ENCODE peak calls at places on chromosome 11, in four cellular contexts. L is PC-9, G is HepG2, Z is endothelial cell of umbilical vein. B is an unnamed sample.

GRCh38 chr11:1619449-1619848 is 2.5 kb downstream of the KRTAP5-4 start:
- DNase-seq in L (no peak), Z (no peak), G (no peak), B (no peak)

GRCh38 chr11:4433852-4434251 is 15.2 kb upstream of the OR52K2 start:
- DNase-seq in L (no peak), G (no peak), Z (no peak), B (no peak)

GRCh38 chr11:76293189-76293631 is 86.9 kb upstream of the WNT11 start:
- DNase-seq in L (no peak), Z (no peak), G (no peak), B (no peak)

GRCh38 chr11:92473736-92474135 is 249.1 kb downstream of the FAT3 start:
- DNase-seq in L (no peak), Z (no peak), G (no peak), B (no peak)

GRCh38 chr11:119758291-119758690 is 29.3 kb upstream of the NECTIN1 start:
- DNase-seq in G (no peak), L (no peak), Z (no peak), B (no peak)

GRCh38 chr11:10349806-10350205 is 44.9 kb downstream of the ADM start:
- DNase-seq in Z (no peak), G (no peak), L (no peak), B (no peak)

GRCh38 chr11:60764879-60765278 is 8.2 kb downstream of the MS4A15 start:
- DNase-seq in G (no peak), L (no peak), Z (no peak), B (no peak)

GRCh38 chr11:70744396-70745185 is 346.3 kb downstream of the CTTN start:
- DNase-seq in Z (no peak), L (no peak), G (no peak), B (no peak)

GRCh38 chr11:126024143-126024542 is 38.5 kb downstream of the CDON start:
- DNase-seq in Z (no peak), G (no peak), L (no peak), B (no peak)

GRCh38 chr11:57792060-57792541 is 30.5 kb downstream of the CTNND1 start:
- DNase-seq in G (no peak), L (peak), Z (peak), B (no peak)

GRCh38 chr11:31804439-31805036 is 6.6 kb downstream of the PAX6 start:
- DNase-seq in G (no peak), L (no peak), Z (no peak), B (peak)

GRCh38 chr11:64100345-64100744 is 64.6 kb downstream of the FLRT1 start:
- DNase-seq in L (no peak), G (no peak), Z (no peak), B (no peak)

GRCh38 chr11:103731681-103732080 is 304.8 kb upstream of the DDI1 start:
- DNase-seq in Z (no peak), G (no peak), L (peak), B (no peak)

GRCh38 chr11:62077136-62077535 is 46.7 kb upstream of the INCENP start:
- DNase-seq in G (no peak), L (no peak), Z (no peak), B (no peak)

GRCh38 chr11:62081378-62082291 is 42.2 kb upstream of the INCENP start:
- DNase-seq in Z (peak), G (peak), L (peak), B (peak)

GRCh38 chr11:62087694-62088093 is 36.1 kb upstream of the INCENP start:
- DNase-seq in G (no peak), L (no peak), Z (no peak), B (no peak)

DNA sequence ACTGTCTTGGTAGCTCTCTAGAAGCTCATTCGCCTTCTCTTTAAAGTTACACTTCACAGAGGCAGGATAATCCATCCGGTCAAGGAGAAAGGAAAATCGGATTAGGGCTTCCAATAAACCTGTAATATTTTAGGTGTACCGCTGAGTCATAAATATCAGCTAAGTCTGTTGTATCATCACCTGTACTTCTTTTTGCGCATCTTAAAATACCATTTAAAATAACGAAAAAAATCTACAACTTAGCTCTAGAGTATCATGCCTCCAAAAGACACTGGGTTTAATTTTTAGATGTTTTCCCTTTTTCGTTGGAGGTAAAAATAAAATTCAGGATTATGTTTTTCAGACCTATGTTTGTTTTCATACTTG is 41.5 kb upstream of the INCENP start:
- DNase-seq in Z (no peak), L (no peak), G (no peak), B (no peak)
- TF ChIP-seq CTCF in Z (no peak), L (peak), G (no peak), B (no peak)

DNA sequence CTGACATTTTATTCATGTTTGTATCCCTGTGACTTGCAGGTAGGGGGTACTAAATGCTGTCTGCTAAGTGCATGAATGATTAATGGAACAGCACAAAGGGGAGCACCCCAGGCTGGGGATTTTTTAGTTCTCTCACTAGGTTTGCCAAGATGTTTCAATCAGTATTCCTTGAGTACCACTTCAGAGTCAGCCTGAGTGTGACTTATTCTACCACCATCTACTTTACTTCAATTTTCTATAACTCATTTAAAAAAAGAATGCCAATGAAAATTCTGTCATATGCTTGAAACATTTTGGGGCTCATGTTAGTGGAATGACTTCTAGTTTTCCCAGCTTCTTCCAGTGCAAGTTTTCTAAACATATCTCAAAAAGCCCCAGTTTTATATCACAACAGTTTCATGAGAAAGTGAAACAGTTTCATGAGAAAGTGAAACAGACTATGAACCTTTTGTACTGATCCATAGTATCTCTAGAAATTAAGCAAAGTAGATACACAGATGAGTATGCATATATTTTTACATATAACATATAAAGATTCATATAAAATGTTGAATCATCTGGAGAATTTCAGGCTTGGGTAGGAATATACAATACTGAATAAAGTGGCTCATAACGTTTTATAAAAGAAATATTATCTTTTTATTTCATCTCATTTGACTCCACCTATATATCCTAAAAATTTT is 252.4 kb downstream of the GRM5 start:
- DNase-seq in Z (no peak), G (no peak), L (no peak), B (peak)
- TF ChIP-seq EZH2 in Z (no peak), G (no peak), L (no peak), B (no peak)

DNA sequence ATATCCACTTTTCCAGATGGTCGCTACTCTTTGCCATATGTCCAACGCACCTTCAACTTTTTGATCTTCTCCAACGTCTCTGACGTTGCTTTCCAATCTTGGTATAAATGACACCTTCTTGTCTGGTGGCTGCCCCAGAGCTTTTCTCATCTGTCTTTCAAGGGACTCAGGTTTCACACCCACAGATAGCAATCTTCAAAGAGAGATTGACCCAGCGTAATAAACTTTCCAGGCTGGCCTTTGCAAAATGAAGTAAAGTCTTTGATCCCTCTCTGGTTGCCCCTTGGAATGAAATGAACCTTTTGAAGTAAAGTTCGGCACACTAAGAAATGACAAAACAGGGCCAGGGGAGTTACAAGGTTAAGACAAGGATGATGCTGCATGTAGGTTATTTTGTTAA is 138.4 kb upstream of the BDNF start:
- DNase-seq in Z (no peak), L (no peak), G (no peak), B (no peak)
- H2AFZ ChIP-seq in Z (no peak), L (no peak), G (no peak), B (no peak)

GRCh38 chr11:2867722-2868548 is 17.6 kb downstream of the CDKN1C start:
- DNase-seq in Z (no peak), L (no peak), G (no peak), B (peak)

GRCh38 chr11:2869561-2870427 is 15.8 kb downstream of the CDKN1C start:
- DNase-seq in L (no peak), Z (no peak), G (no peak), B (peak)

GRCh38 chr11:2870955-2871720 is 14.4 kb downstream of the CDKN1C start:
- DNase-seq in L (no peak), Z (no peak), G (no peak), B (no peak)

GRCh38 chr11:2868604-2869526 is 16.7 kb downstream of the CDKN1C start:
- DNase-seq in G (no peak), Z (no peak), L (no peak), B (peak)

DNA sequence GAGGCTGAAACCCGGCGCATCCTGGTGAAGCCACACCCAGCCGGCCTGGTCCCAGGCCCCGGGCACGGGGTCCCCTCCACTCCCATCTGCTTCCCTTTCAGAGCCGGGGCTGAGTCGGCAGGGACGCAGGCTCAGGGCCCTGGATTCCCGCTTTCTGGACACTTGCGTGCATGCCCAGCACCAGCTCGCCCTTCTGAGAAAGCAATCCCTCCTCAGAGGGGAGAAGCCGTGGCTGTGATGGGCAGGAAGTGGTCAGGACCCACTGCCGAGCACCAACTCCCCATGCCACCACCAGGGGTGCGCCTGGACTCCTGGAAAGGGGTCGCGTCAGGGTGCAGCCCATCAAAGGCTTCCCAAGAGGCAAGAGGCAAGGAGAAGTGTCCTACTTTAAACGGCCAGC is 15.1 kb downstream of the CDKN1C start:
- DNase-seq in G (no peak), Z (no peak), L (no peak), B (no peak)
- TF ChIP-seq CTCF in G (no peak), Z (no peak), L (no peak), B (peak)